ENCODE peak calls at places on chromosomes 2 and 18, in six cellular contexts. V, E, O, N, X and G are unnamed samples.

GRCh38 chr18:70368903-70369302 is 80.1 kb downstream of the SOCS6 start:
- DNase-seq in N (peak; percentile 55), V (peak; percentile 58), X (no peak), O (no peak), E (no peak), G (no peak)

GRCh38 chr2:210599476-210599875 is 43.1 kb downstream of the CPS1 start:
- DNase-seq in O (no peak), X (no peak), N (no peak), E (no peak), V (no peak), G (no peak)

GRCh38 chr2:191376981-191377629 is 131.9 kb downstream of the MYO1B start:
- DNase-seq in X (no peak), E (peak; percentile 70), O (peak; percentile 86), V (peak; percentile 95), N (peak; percentile 95), G (peak; percentile 89)

GRCh38 chr2:187435756-187436155 is 12.3 kb downstream of the CALCRL start:
- DNase-seq in V (peak; percentile 13), N (peak; percentile 28), E (no peak), O (no peak), X (no peak), G (no peak)

GRCh38 chr2:56034258-56034657 is 110.7 kb upstream of the EFEMP1 start:
- DNase-seq in V (peak; percentile 48), O (no peak), N (no peak), X (no peak), E (no peak), G (no peak)

GRCh38 chr18:59885579-59886163 is 14.1 kb upstream of the PMAIP1 start:
- DNase-seq in N (peak; percentile 81), V (peak; percentile 71), O (no peak), E (no peak), X (no peak), G (peak; percentile 70)

GRCh38 chr2:29361255-29361654 is 246.0 kb downstream of the CLIP4 start:
- DNase-seq in E (no peak), V (no peak), X (no peak), O (no peak), N (no peak), G (peak; percentile 46)

GRCh38 chr2:54479422-54479821 is 23.3 kb downstream of the SPTBN1 start:
- DNase-seq in E (no peak), V (peak; percentile 25), N (no peak), X (no peak), O (no peak), G (no peak)

GRCh38 chr2:196480653-196481322 is 158.7 kb upstream of the CCDC150 start:
- DNase-seq in V (peak; percentile 8), N (peak; percentile 19), X (no peak), O (no peak), E (no peak), G (peak; percentile 18)

DNA sequence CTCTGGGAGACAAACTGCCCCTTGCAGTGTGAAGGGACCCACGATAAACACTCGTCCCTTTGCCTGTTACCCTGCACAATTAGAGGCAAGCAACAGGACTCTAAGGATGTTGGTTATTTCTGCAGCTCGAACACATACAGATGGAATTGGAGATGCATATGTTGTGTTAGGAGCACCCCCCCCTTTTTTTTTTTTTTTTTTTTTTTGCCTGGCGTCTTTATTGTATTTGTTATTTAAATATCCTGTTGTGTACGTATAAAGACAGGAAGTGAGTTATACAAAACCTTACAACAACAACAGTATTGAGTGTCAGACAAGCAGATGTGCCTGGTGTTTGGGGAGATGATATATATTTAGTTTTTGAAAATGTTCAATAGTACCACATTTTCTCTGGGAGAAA is 23.0 kb upstream of the ZNF516 start:
- DNase-seq in O (no peak), X (peak; percentile 33), N (no peak), V (no peak), E (no peak), G (no peak)
- H3K4me3 ChIP-seq in O (no peak overlapping the region), X (peak overlapping the region; percentile 39), N (peak overlapping the region; percentile 40), V (peak overlapping the region; percentile 35), E (peak overlapping the region; percentile 61), G (peak overlapping the region; percentile 24)

DNA sequence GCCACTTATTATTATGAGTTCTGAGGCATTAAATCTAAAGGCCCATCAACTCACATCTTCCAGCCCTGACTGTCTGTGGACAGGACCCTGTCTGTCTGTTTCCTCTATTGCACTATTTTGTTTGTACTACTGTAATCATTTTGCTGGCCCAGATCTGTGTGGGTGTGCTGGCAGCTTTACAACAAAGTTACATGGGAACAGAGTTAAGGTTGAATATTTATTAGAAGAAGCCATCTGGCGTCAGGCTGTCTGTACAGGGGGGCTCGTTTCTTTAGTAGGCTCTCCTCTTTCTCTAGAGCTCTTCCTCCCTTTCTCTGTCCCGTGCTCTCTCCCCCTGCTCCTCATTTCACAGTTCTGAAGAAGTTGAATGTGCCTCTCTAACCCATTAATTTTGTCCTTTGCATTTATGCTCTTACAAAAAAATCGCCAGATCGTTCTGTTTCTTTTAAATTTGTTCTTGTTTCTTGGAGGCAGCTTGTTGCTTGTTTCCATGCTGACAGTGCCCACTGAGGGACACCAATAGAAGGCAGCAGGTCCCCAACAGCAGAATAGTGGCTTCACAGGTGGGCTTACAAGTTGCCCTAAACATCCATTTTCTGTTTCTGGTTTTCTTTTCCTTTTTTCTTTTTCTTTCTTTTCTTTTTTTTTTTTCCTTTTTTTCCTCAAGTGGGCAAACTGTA is 315.2 kb upstream of the ZEB2 start:
- DNase-seq in V (peak; percentile 34), O (peak; percentile 25), N (peak; percentile 84), E (no peak), X (no peak), G (peak; percentile 91)
- H3K4me3 ChIP-seq in V (no peak overlapping the region), O (no peak overlapping the region), N (peak overlapping the region; percentile 11), E (no peak overlapping the region), X (no peak overlapping the region), G (peak overlapping the region; percentile 17)

GRCh38 chr2:230957756-230958391 is 32.8 kb upstream of the GPR55 start:
- DNase-seq in E (no peak), X (no peak), N (no peak), O (no peak), V (no peak), G (no peak)
- H3K4me3 ChIP-seq in E (peak overlapping the region; percentile 47), X (peak overlapping the region; percentile 48), N (peak overlapping the region; percentile 49), O (peak overlapping the region; percentile 21), V (peak overlapping the region; percentile 5), G (peak overlapping the region; percentile 41)

GRCh38 chr2:66575625-66576371 is 140.9 kb downstream of the MEIS1 start:
- DNase-seq in O (no peak), E (peak; percentile 56), N (peak; percentile 74), V (peak; percentile 36), X (peak; percentile 76), G (no peak)
- H3K4me3 ChIP-seq in O (peak overlapping the region; percentile 63), E (peak overlapping the region; percentile 66), N (peak overlapping the region; percentile 56), V (peak overlapping the region; percentile 61), X (peak overlapping the region; percentile 75), G (peak overlapping the region; percentile 64)

GRCh38 chr2:185979546-185980071 is 241.0 kb downstream of the FSIP2 start:
- DNase-seq in X (no peak), V (peak; percentile 97), N (peak; percentile 33), O (no peak), E (no peak), G (no peak)
- H3K4me3 ChIP-seq in X (no peak overlapping the region), V (no peak overlapping the region), N (no peak overlapping the region), O (no peak overlapping the region), E (no peak overlapping the region), G (no peak overlapping the region)

GRCh38 chr18:79952996-79953559 is 1.6 kb upstream of the SLC66A2 start:
- DNase-seq in E (peak; percentile 36), X (peak; percentile 72), N (no peak), O (no peak), V (no peak), G (no peak)
- H3K4me3 ChIP-seq in E (no peak overlapping the region), X (peak overlapping the region; percentile 12), N (no peak overlapping the region), O (no peak overlapping the region), V (no peak overlapping the region), G (peak overlapping the region; percentile 11)

GRCh38 chr2:129759186-129760010 is 220.1 kb upstream of the RAB6C start:
- DNase-seq in N (no peak), O (no peak), V (no peak), E (no peak), X (no peak), G (no peak)

GRCh38 chr2:129758461-129759185 is 220.8 kb upstream of the RAB6C start:
- DNase-seq in E (no peak), V (no peak), X (no peak), N (no peak), O (no peak), G (no peak)

GRCh38 chr2:129757366-129757914 is 222.0 kb upstream of the RAB6C start:
- DNase-seq in N (no peak), O (no peak), V (no peak), E (no peak), X (no peak), G (no peak)

GRCh38 chr2:129756276-129756675 is 223.2 kb upstream of the RAB6C start:
- DNase-seq in E (no peak), O (no peak), X (no peak), N (no peak), V (no peak), G (no peak)

GRCh38 chr2:129757915-129758421 is 221.5 kb upstream of the RAB6C start:
- DNase-seq in E (no peak), V (no peak), X (no peak), N (no peak), O (no peak), G (no peak)
- H3K4me3 ChIP-seq in E (peak overlapping the region; percentile 48), V (no peak overlapping the region), X (no peak overlapping the region), N (no peak overlapping the region), O (no peak overlapping the region), G (no peak overlapping the region)

DNA sequence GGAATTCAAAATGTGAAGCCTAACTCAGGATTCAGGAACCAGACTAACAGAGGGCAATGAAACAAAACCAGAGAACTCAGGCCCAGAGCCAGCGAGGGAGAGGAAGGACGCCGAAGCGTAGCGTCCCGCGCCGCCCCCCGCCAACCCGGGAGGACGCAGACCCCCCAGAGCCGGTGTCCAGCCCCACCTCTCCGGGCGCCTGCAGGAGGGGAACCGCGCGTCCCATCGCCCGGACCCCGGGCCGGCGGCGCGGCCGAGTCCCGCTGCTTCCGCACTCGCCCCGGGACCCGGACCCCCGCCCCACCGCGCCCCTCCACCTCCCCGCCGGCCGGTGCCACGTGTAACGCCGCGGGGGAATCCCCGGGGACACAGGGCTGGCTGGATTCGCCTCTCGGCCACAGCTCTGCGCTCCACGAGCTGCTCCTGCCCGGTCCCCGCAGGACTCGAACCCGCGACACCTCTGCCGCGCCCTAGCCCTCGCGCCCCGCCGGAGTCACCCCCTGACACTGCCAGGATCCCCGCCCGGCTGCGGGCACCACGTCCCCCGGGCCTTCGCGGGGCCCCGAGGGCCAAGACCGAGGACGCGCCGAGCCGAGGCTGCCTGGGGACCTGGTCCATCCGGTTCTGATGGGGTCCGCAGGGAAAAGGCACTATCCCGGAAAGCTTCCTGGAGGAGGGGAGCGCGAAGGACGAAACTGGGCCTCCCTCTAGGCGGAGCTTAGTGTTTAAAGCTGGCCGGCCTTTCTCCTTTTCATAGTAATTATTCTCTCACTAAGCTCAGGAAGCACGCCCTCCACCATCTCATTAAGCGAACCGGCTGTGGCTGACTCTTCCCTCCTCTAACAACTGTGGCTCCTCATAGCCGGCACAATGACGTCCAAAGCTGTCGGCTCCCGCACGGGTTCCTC is 40.4 kb upstream of the FAM124B start:
- DNase-seq in N (peak; percentile 54), O (no peak), E (peak; percentile 61), V (peak; percentile 36), X (no peak), G (no peak)
- H3K4me3 ChIP-seq in N (peak overlapping the region; percentile 59), O (peak overlapping the region; percentile 45), E (peak overlapping the region; percentile 71), V (peak overlapping the region; percentile 48), X (no peak overlapping the region), G (peak overlapping the region; percentile 63)